ENCODE peak calls at places on chromosomes 6 and 20, in eight cellular contexts. P is HepG2, G is stomach, X is H1, J is A549, U is SK-N-SH, H is sigmoid colon, O is transverse colon. M is an unnamed sample.

GRCh38 chr6:33696538-33697518 is 14.7 kb downstream of the UQCC2 start:
- DNase-seq in P (no peak), G (peak), X (no peak), J (no peak), U (peak), H (no peak), O (no peak), M (no peak)

GRCh38 chr6:5287205-5287965 is 26.1 kb downstream of the FARS2 start:
- DNase-seq in P (no peak), G (no peak), X (no peak), J (no peak), U (no peak), H (no peak), O (no peak), M (no peak)

GRCh38 chr20:8215516-8215915 is 83.5 kb downstream of the PLCB1 start:
- DNase-seq in P (no peak), G (no peak), X (no peak), J (no peak), U (no peak), H (peak), O (no peak), M (no peak)

GRCh38 chr6:52065621-52066020 is 21.8 kb downstream of the PKHD1 start:
- DNase-seq in P (peak), G (no peak), X (no peak), J (no peak), U (no peak), H (no peak), O (no peak), M (no peak)

GRCh38 chr6:75526502-75527127 is 33.0 kb upstream of the FILIP1 start:
- DNase-seq in P (peak), G (peak), X (no peak), J (peak), U (peak), H (peak), O (peak), M (no peak)

GRCh38 chr6:106731144-106731842 is 101.9 kb downstream of the QRSL1 start:
- DNase-seq in P (peak), G (peak), X (no peak), J (no peak), U (no peak), H (no peak), O (peak), M (no peak)

GRCh38 chr6:14100098-14100497 is 17.5 kb upstream of the CD83 start:
- DNase-seq in P (no peak), G (no peak), X (no peak), J (no peak), U (no peak), H (no peak), O (no peak), M (no peak)

GRCh38 chr6:130574146-130574545 is 208.3 kb downstream of the TMEM200A start:
- DNase-seq in P (no peak), G (no peak), X (no peak), J (no peak), U (no peak), H (no peak), O (no peak), M (no peak)

GRCh38 chr6:32984639-32985389 is 16.4 kb downstream of the BRD2 start:
- DNase-seq in P (peak), G (peak), X (peak), J (peak), U (peak), H (peak), O (peak), M (peak)

GRCh38 chr20:41871063-41871462 is 252.9 kb upstream of the CHD6 start:
- DNase-seq in P (no peak), G (no peak), X (no peak), J (no peak), U (no peak), H (no peak), O (no peak), M (peak)

GRCh38 chr6:5082487-5083306 is 2.4 kb upstream of the PPP1R3G start:
- DNase-seq in P (peak), G (no peak), X (no peak), J (peak), U (peak), H (no peak), O (no peak), M (no peak)

GRCh38 chr6:46347669-46348068 is 143.6 kb downstream of the RCAN2 start:
- DNase-seq in P (no peak), G (no peak), X (no peak), J (no peak), U (no peak), H (no peak), O (no peak), M (no peak)

GRCh38 chr6:2963756-2964155 is 7.6 kb downstream of the SERPINB6 start:
- DNase-seq in P (no peak), G (no peak), X (no peak), J (no peak), U (no peak), H (no peak), O (no peak), M (no peak)

GRCh38 chr6:149929422-149929821 is 6.5 kb upstream of the RAET1G start:
- DNase-seq in P (no peak), G (no peak), X (no peak), J (no peak), U (no peak), H (no peak), O (no peak), M (no peak)

GRCh38 chr20:34396408-34396807 is 33.3 kb downstream of the ITCH start:
- DNase-seq in P (no peak), G (no peak), X (no peak), J (no peak), U (no peak), H (no peak), O (no peak), M (no peak)

GRCh38 chr6:131383421-131384411 is 189.3 kb upstream of the ARG1 start:
- DNase-seq in P (no peak), G (no peak), X (no peak), J (no peak), U (no peak), H (no peak), O (no peak), M (no peak)

GRCh38 chr6:69894578-69895347 is 28.4 kb downstream of the COL19A1 start:
- DNase-seq in P (no peak), G (no peak), X (no peak), J (no peak), U (no peak), H (no peak), O (no peak), M (no peak)

GRCh38 chr6:621916-622315 is 35.0 kb downstream of the HUS1B start:
- DNase-seq in P (no peak), G (no peak), X (no peak), J (no peak), U (no peak), H (no peak), O (no peak), M (no peak)

GRCh38 chr20:57038608-57039440 is 227.6 kb downstream of the BMP7 start:
- DNase-seq in P (no peak), G (no peak), X (no peak), J (no peak), U (no peak), H (peak), O (no peak), M (no peak)

GRCh38 chr6:98947411-98948292 is at the start of gene FBXL4:
- DNase-seq in P (peak), G (peak), X (peak), J (peak), U (peak), H (peak), O (peak), M (no peak)

GRCh38 chr6:35473075-35473848 is 5.1 kb downstream of the RPL10A start:
- DNase-seq in P (peak), G (no peak), X (no peak), J (no peak), U (no peak), H (no peak), O (no peak), M (no peak)
- TF ChIP-seq EP300 in P (peak), G (no peak), X (no peak), J (no peak), U (no peak), H (no peak), O (no peak), M (no peak)

GRCh38 chr20:6637160-6637579 is 130.3 kb upstream of the BMP2 start:
- DNase-seq in P (no peak), G (no peak), X (no peak), J (no peak), U (no peak), H (no peak), O (no peak), M (peak)
- TF ChIP-seq EP300 in P (no peak), G (no peak), X (no peak), J (no peak), U (no peak), H (no peak), O (no peak), M (no peak)

GRCh38 chr6:165519316-165519715 is 143.7 kb downstream of the PDE10A start:
- DNase-seq in P (no peak), G (no peak), X (no peak), J (no peak), U (no peak), H (no peak), O (no peak), M (no peak)

GRCh38 chr6:165511807-165512206 is 151.2 kb downstream of the PDE10A start:
- DNase-seq in P (no peak), G (no peak), X (no peak), J (no peak), U (no peak), H (no peak), O (no peak), M (no peak)

GRCh38 chr6:165514621-165515020 is 148.4 kb downstream of the PDE10A start:
- DNase-seq in P (no peak), G (no peak), X (no peak), J (no peak), U (no peak), H (no peak), O (no peak), M (no peak)

DNA sequence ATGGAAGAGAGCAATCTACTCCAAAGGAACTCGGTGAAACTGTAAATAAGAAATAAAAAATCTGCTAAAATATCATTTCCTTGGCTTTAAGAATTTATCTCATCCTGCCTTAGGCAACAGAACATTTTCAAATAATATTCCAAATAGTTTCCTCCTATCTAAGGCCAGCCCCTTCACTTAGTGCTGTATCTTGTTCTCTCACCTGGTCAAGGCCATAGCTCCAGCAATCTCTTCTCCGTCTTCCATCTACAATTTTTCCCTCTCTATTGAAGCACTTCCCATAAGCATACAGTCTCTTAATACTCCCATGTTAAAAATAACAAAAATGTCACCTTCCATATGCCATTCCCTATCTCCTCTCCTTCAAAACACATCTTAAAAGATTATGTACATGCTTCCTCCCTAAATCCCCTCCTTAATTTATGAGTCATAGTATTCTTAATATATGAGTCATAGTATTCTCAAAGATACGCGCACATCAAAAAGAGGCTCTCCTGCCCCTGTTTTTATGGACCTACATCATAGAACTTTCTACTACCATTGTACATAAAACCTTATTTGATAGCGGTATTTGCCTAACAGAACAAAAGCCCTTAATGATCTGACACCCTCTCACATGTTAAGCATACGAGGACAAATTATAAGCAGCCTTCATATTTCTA is 146.9 kb downstream of the PDE10A start:
- DNase-seq in P (no peak), G (no peak), X (no peak), J (peak), U (no peak), H (no peak), O (no peak), M (no peak)
- TF ChIP-seq EP300 in P (no peak), G (no peak), X (no peak), J (no peak), U (no peak), H (no peak), O (no peak), M (no peak)

DNA sequence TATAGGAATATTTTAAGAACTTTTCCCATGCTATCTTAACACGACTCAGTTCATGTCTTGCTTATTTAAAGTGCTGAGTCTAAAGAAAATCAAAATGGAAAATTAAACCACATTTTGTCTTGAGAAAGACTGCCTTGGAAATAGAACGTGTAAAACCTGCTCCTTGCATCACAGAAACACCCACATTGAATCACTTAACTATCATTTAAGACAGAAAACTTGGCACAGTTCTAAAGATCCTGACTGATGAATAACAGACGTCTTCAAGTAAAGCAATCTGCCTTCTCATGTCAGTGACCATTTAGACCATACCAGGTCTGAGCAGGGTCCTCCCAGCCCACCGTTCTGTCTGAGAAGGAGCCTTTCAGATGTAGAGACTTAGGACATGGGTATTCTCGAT is 7.4 kb downstream of the PERP start:
- DNase-seq in P (no peak), G (no peak), X (no peak), J (no peak), U (no peak), H (no peak), O (no peak), M (no peak)
- TF ChIP-seq EP300 in P (no peak), G (no peak), X (no peak), J (no peak), U (no peak), H (no peak), O (no peak), M (no peak)

GRCh38 chr20:59646487-59646886 is 42.1 kb downstream of the PHACTR3 start:
- DNase-seq in P (no peak), G (no peak), X (no peak), J (no peak), U (no peak), H (peak), O (no peak), M (peak)
- TF ChIP-seq EP300 in P (no peak), G (no peak), X (no peak), J (no peak), U (no peak), H (no peak), O (no peak), M (no peak)

DNA sequence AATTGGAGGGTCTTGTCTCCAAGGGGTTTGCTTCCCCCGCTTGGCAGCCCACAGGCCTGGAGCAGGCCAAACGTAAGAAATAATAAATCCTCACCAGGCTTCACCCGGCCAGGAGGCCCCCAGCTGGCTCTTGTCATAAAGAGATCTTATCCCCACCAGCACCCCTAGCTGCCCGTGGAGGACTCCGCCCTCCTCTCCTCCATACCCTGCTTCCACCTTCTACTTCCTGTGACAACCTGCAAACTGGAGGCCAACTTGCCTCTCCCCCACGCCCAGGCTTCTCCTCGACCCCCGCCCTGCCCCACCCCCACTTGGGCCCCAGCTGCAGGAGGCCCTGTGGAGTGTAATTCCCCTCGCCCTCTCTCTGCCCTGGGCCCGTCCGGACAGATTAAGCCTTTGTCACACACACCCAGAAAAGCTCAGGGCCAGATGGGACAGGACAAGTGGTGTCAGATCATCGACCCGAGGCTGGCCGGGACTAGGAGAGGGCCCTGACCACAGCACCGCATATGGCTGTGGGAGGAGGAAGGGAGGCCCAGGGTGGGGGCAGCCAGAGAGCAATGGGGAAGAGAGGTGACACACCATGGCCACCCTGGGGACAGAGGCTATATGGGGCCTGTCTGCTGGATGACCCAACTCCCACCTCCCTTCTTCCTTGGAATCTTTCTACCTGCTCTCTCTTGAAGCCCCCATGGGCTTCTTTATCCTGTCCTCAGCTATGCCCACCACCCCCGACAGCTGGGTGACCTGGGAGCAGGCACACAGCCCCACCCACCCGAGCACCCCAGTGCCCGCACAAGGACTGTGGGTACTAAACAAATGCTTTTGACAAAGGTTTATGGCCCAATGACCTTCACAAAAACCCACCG is 3.9 kb downstream of the NOL4L start:
- DNase-seq in P (peak), G (no peak), X (no peak), J (no peak), U (peak), H (no peak), O (no peak), M (no peak)
- TF ChIP-seq EP300 in P (no peak), G (no peak), X (no peak), J (no peak), U (no peak), H (no peak), O (no peak), M (no peak)

GRCh38 chr20:63124782-63125580 is 91.0 kb downstream of the YTHDF1 start:
- DNase-seq in P (no peak), G (no peak), X (no peak), J (no peak), U (no peak), H (peak), O (no peak), M (no peak)
- TF ChIP-seq EP300 in P (no peak), G (no peak), X (no peak), J (no peak), U (no peak), H (no peak), O (no peak), M (no peak)

GRCh38 chr20:50569864-50570836 is 60.0 kb downstream of the PTPN1 start:
- DNase-seq in P (peak), G (no peak), X (no peak), J (no peak), U (no peak), H (no peak), O (no peak), M (no peak)
- TF ChIP-seq EP300 in P (no peak), G (no peak), X (no peak), J (no peak), U (no peak), H (no peak), O (no peak), M (no peak)

M was measured in esophagus muscularis mucosa.